ENCODE peak calls at places on chromosomes 5 and 9, in seven cellular contexts. One of them, this sample, is unnamed.

GRCh38 chr5:170638454-170639220 is 134.8 kb downstream of the KCNIP1 start:
- DNase-seq in A549: peak
- DNase-seq in WTC11: peak
- DNase-seq in fibroblast of gingiva: peak
- DNase-seq in ACHN: peak
- DNase-seq in globus pallidus: no peak
- DNase-seq in activated CD4-positive, CD25-positive, alpha-beta regulatory T cell: peak
- DNase-seq in this sample: peak

GRCh38 chr5:96699186-96699820 is 37.1 kb downstream of the CAST start:
- DNase-seq in A549: no peak
- DNase-seq in WTC11: no peak
- DNase-seq in fibroblast of gingiva: no peak
- DNase-seq in ACHN: peak
- DNase-seq in globus pallidus: no peak
- DNase-seq in activated CD4-positive, CD25-positive, alpha-beta regulatory T cell: no peak
- DNase-seq in this sample: peak

GRCh38 chr5:32753765-32754164 is 42.6 kb downstream of the NPR3 start:
- DNase-seq in A549: no peak
- DNase-seq in WTC11: no peak
- DNase-seq in fibroblast of gingiva: peak
- DNase-seq in ACHN: no peak
- DNase-seq in globus pallidus: no peak
- DNase-seq in activated CD4-positive, CD25-positive, alpha-beta regulatory T cell: no peak
- DNase-seq in this sample: no peak

GRCh38 chr5:5105531-5105930 is 34.6 kb upstream of the ADAMTS16 start:
- DNase-seq in A549: no peak
- DNase-seq in WTC11: no peak
- DNase-seq in fibroblast of gingiva: no peak
- DNase-seq in ACHN: no peak
- DNase-seq in globus pallidus: no peak
- DNase-seq in activated CD4-positive, CD25-positive, alpha-beta regulatory T cell: no peak
- DNase-seq in this sample: no peak

GRCh38 chr9:114397848-114398605 is 10.2 kb upstream of the AKNA start:
- DNase-seq in A549: peak
- DNase-seq in WTC11: peak
- DNase-seq in fibroblast of gingiva: peak
- DNase-seq in ACHN: peak
- DNase-seq in globus pallidus: peak
- DNase-seq in activated CD4-positive, CD25-positive, alpha-beta regulatory T cell: peak
- DNase-seq in this sample: peak

GRCh38 chr5:54900906-54901725 is 84.3 kb downstream of the ESM1 start:
- DNase-seq in A549: no peak
- DNase-seq in WTC11: no peak
- DNase-seq in fibroblast of gingiva: peak
- DNase-seq in ACHN: peak
- DNase-seq in globus pallidus: no peak
- DNase-seq in activated CD4-positive, CD25-positive, alpha-beta regulatory T cell: no peak
- DNase-seq in this sample: no peak

GRCh38 chr5:80033513-80033912 is 1.6 kb upstream of the THBS4 start:
- DNase-seq in A549: no peak
- DNase-seq in WTC11: no peak
- DNase-seq in fibroblast of gingiva: no peak
- DNase-seq in ACHN: no peak
- DNase-seq in globus pallidus: no peak
- DNase-seq in activated CD4-positive, CD25-positive, alpha-beta regulatory T cell: no peak
- DNase-seq in this sample: no peak

GRCh38 chr5:1564182-1564748 is 40.5 kb upstream of the LPCAT1 start:
- DNase-seq in A549: no peak
- DNase-seq in WTC11: no peak
- DNase-seq in fibroblast of gingiva: no peak
- DNase-seq in ACHN: peak
- DNase-seq in globus pallidus: no peak
- DNase-seq in activated CD4-positive, CD25-positive, alpha-beta regulatory T cell: no peak
- DNase-seq in this sample: peak

GRCh38 chr9:127919253-127919815 is 2.5 kb upstream of the ST6GALNAC4 start:
- DNase-seq in A549: peak
- DNase-seq in WTC11: no peak
- DNase-seq in fibroblast of gingiva: peak
- DNase-seq in ACHN: peak
- DNase-seq in globus pallidus: no peak
- DNase-seq in activated CD4-positive, CD25-positive, alpha-beta regulatory T cell: no peak
- DNase-seq in this sample: no peak

GRCh38 chr5:110105692-110106091 is 416.0 kb downstream of the MAN2A1 start:
- DNase-seq in A549: no peak
- DNase-seq in WTC11: no peak
- DNase-seq in fibroblast of gingiva: peak
- DNase-seq in ACHN: no peak
- DNase-seq in globus pallidus: no peak
- DNase-seq in activated CD4-positive, CD25-positive, alpha-beta regulatory T cell: no peak
- DNase-seq in this sample: peak

GRCh38 chr5:133907075-133907474 is 61.4 kb downstream of the C5orf15 start:
- DNase-seq in A549: no peak
- DNase-seq in WTC11: no peak
- DNase-seq in fibroblast of gingiva: no peak
- DNase-seq in ACHN: no peak
- DNase-seq in globus pallidus: peak
- DNase-seq in activated CD4-positive, CD25-positive, alpha-beta regulatory T cell: no peak
- DNase-seq in this sample: peak

GRCh38 chr9:91771027-91771426 is 179.0 kb downstream of the ROR2 start:
- DNase-seq in A549: no peak
- DNase-seq in WTC11: peak
- DNase-seq in fibroblast of gingiva: peak
- DNase-seq in ACHN: peak
- DNase-seq in globus pallidus: no peak
- DNase-seq in activated CD4-positive, CD25-positive, alpha-beta regulatory T cell: no peak
- DNase-seq in this sample: no peak

GRCh38 chr5:59769832-59770231 is 123.7 kb downstream of the PDE4D start:
- DNase-seq in A549: no peak
- DNase-seq in WTC11: no peak
- DNase-seq in fibroblast of gingiva: no peak
- DNase-seq in ACHN: no peak
- DNase-seq in globus pallidus: no peak
- DNase-seq in activated CD4-positive, CD25-positive, alpha-beta regulatory T cell: no peak
- DNase-seq in this sample: no peak

GRCh38 chr5:78331523-78332080 is 28.8 kb upstream of the SCAMP1 start:
- DNase-seq in A549: no peak
- DNase-seq in WTC11: no peak
- DNase-seq in fibroblast of gingiva: no peak
- DNase-seq in ACHN: no peak
- DNase-seq in globus pallidus: no peak
- DNase-seq in activated CD4-positive, CD25-positive, alpha-beta regulatory T cell: no peak
- DNase-seq in this sample: no peak

GRCh38 chr9:106528158-106528557 is 334.8 kb upstream of the ZNF462 start:
- DNase-seq in A549: no peak
- DNase-seq in WTC11: no peak
- DNase-seq in fibroblast of gingiva: no peak
- DNase-seq in ACHN: no peak
- DNase-seq in globus pallidus: no peak
- DNase-seq in activated CD4-positive, CD25-positive, alpha-beta regulatory T cell: no peak
- DNase-seq in this sample: peak

GRCh38 chr5:115838885-115839518 is 2.4 kb downstream of the ATG12 start:
- DNase-seq in A549: peak
- DNase-seq in WTC11: no peak
- DNase-seq in fibroblast of gingiva: peak
- DNase-seq in ACHN: peak
- DNase-seq in globus pallidus: peak
- DNase-seq in activated CD4-positive, CD25-positive, alpha-beta regulatory T cell: no peak
- DNase-seq in this sample: peak

GRCh38 chr5:15463231-15463630 is 36.7 kb upstream of the FBXL7 start:
- DNase-seq in A549: no peak
- DNase-seq in WTC11: no peak
- DNase-seq in fibroblast of gingiva: peak
- DNase-seq in ACHN: peak
- DNase-seq in globus pallidus: no peak
- DNase-seq in activated CD4-positive, CD25-positive, alpha-beta regulatory T cell: no peak
- DNase-seq in this sample: no peak

GRCh38 chr5:3601929-3602712 is 6.5 kb downstream of the IRX1 start:
- DNase-seq in A549: no peak
- DNase-seq in WTC11: peak
- DNase-seq in fibroblast of gingiva: no peak
- DNase-seq in ACHN: no peak
- DNase-seq in globus pallidus: no peak
- DNase-seq in activated CD4-positive, CD25-positive, alpha-beta regulatory T cell: no peak
- DNase-seq in this sample: no peak

GRCh38 chr9:306907-307306 is 92.2 kb downstream of the DOCK8 start:
- DNase-seq in A549: no peak
- DNase-seq in WTC11: peak
- DNase-seq in fibroblast of gingiva: no peak
- DNase-seq in ACHN: peak
- DNase-seq in globus pallidus: no peak
- DNase-seq in activated CD4-positive, CD25-positive, alpha-beta regulatory T cell: no peak
- DNase-seq in this sample: no peak

GRCh38 chr5:132267931-132268501 is 10.5 kb downstream of the PDLIM4 start:
- DNase-seq in A549: no peak
- DNase-seq in WTC11: no peak
- DNase-seq in fibroblast of gingiva: no peak
- DNase-seq in ACHN: no peak
- DNase-seq in globus pallidus: peak
- DNase-seq in activated CD4-positive, CD25-positive, alpha-beta regulatory T cell: no peak
- DNase-seq in this sample: peak

GRCh38 chr5:132024789-132025402 is 13.4 kb upstream of the ACSL6 start:
- DNase-seq in A549: no peak
- DNase-seq in WTC11: no peak
- DNase-seq in fibroblast of gingiva: no peak
- DNase-seq in ACHN: no peak
- DNase-seq in globus pallidus: no peak
- DNase-seq in activated CD4-positive, CD25-positive, alpha-beta regulatory T cell: no peak
- DNase-seq in this sample: no peak

GRCh38 chr5:169064093-169064492 is 236.8 kb downstream of the SLIT3 start:
- DNase-seq in A549: no peak
- DNase-seq in WTC11: no peak
- DNase-seq in fibroblast of gingiva: no peak
- DNase-seq in ACHN: no peak
- DNase-seq in globus pallidus: no peak
- DNase-seq in activated CD4-positive, CD25-positive, alpha-beta regulatory T cell: no peak
- DNase-seq in this sample: no peak

GRCh38 chr9:114289571-114290481 is 33.1 kb upstream of the ORM1 start:
- DNase-seq in A549: no peak
- DNase-seq in WTC11: no peak
- DNase-seq in fibroblast of gingiva: no peak
- DNase-seq in ACHN: no peak
- DNase-seq in globus pallidus: no peak
- DNase-seq in activated CD4-positive, CD25-positive, alpha-beta regulatory T cell: no peak
- DNase-seq in this sample: no peak